ENCODE peak calls at places on chromosomes 4 and X, in four cellular contexts. One of them, this sample, is unnamed.

GRCh38 chr4:5572114-5572513 is 136.2 kb downstream of the EVC2 start:
- DNase-seq in GM03348: peak; percentile 25
- DNase-seq in T-helper 9 cell: no peak
- DNase-seq in NCI-H1092: no peak
- DNase-seq in this sample: no peak

GRCh38 chrX:47030339-47030738 is 47.9 kb upstream of the RGN start:
- DNase-seq in GM03348: peak; percentile 60
- DNase-seq in T-helper 9 cell: no peak
- DNase-seq in NCI-H1092: peak; percentile 56
- DNase-seq in this sample: peak; percentile 5

GRCh38 chrX:44224760-44225159 is 118.7 kb downstream of the EFHC2 start:
- DNase-seq in GM03348: no peak
- DNase-seq in T-helper 9 cell: no peak
- DNase-seq in NCI-H1092: no peak
- DNase-seq in this sample: no peak

GRCh38 chr4:180407273-180407885 is 1835.8 kb upstream of the TENM3 start:
- DNase-seq in GM03348: no peak
- DNase-seq in T-helper 9 cell: no peak
- DNase-seq in NCI-H1092: no peak
- DNase-seq in this sample: no peak

GRCh38 chr4:2251795-2252529 is 9.9 kb downstream of the MXD4 start:
- DNase-seq in GM03348: no peak
- DNase-seq in T-helper 9 cell: no peak
- DNase-seq in NCI-H1092: no peak
- DNase-seq in this sample: no peak

GRCh38 chr4:5940470-5941203 is 47.8 kb upstream of the CRMP1 start:
- DNase-seq in GM03348: no peak
- DNase-seq in T-helper 9 cell: no peak
- DNase-seq in NCI-H1092: peak; percentile 9
- DNase-seq in this sample: no peak

GRCh38 chr4:107757860-107758476 is 37.9 kb upstream of the PAPSS1 start:
- DNase-seq in GM03348: peak; percentile 56
- DNase-seq in T-helper 9 cell: no peak
- DNase-seq in NCI-H1092: no peak
- DNase-seq in this sample: no peak

GRCh38 chr4:26590639-26591038 is 6.8 kb downstream of the TBC1D19 start:
- DNase-seq in GM03348: no peak
- DNase-seq in T-helper 9 cell: no peak
- DNase-seq in NCI-H1092: no peak
- DNase-seq in this sample: no peak

GRCh38 chr4:87498446-87498900 is 30.7 kb downstream of the SPARCL1 start:
- DNase-seq in GM03348: peak; percentile 60
- DNase-seq in T-helper 9 cell: no peak
- DNase-seq in NCI-H1092: no peak
- DNase-seq in this sample: no peak

GRCh38 chrX:49171752-49172279 is at the start of gene PLP2:
- DNase-seq in GM03348: peak; percentile 62
- DNase-seq in T-helper 9 cell: peak; percentile 61
- DNase-seq in NCI-H1092: no peak
- DNase-seq in this sample: peak; percentile 44

GRCh38 chr4:52824603-52825310 is 37.4 kb upstream of the RASL11B start:
- DNase-seq in GM03348: peak; percentile 34
- DNase-seq in T-helper 9 cell: no peak
- DNase-seq in NCI-H1092: no peak
- DNase-seq in this sample: no peak

GRCh38 chrX:4263005-4263404 is 549.6 kb upstream of the PRKX start:
- DNase-seq in GM03348: no peak
- DNase-seq in T-helper 9 cell: no peak
- DNase-seq in NCI-H1092: no peak
- DNase-seq in this sample: no peak

GRCh38 chr4:89641367-89641687 is 195.6 kb downstream of the SNCA start:
- DNase-seq in GM03348: no peak
- DNase-seq in T-helper 9 cell: no peak
- DNase-seq in NCI-H1092: no peak
- DNase-seq in this sample: no peak

GRCh38 chr4:183610613-183611012 is 48.4 kb downstream of the RWDD4 start:
- DNase-seq in GM03348: peak; percentile 20
- DNase-seq in T-helper 9 cell: no peak
- DNase-seq in NCI-H1092: no peak
- DNase-seq in this sample: no peak

GRCh38 chr4:169975837-169976796 is 50.1 kb downstream of the MFAP3L start:
- DNase-seq in GM03348: no peak
- DNase-seq in T-helper 9 cell: no peak
- DNase-seq in NCI-H1092: no peak
- DNase-seq in this sample: no peak

GRCh38 chr4:52006887-52007286 is 13.3 kb downstream of the LRRC66 start:
- DNase-seq in GM03348: no peak
- DNase-seq in T-helper 9 cell: no peak
- DNase-seq in NCI-H1092: no peak
- DNase-seq in this sample: no peak

GRCh38 chr4:16788893-16789292 is 109.6 kb downstream of the LDB2 start:
- DNase-seq in GM03348: no peak
- DNase-seq in T-helper 9 cell: no peak
- DNase-seq in NCI-H1092: no peak
- DNase-seq in this sample: no peak

GRCh38 chrX:153922932-153923857 is 2.9 kb downstream of the ARHGAP4 start:
- DNase-seq in GM03348: peak; percentile 61
- DNase-seq in T-helper 9 cell: no peak
- DNase-seq in NCI-H1092: peak; percentile 54
- DNase-seq in this sample: no peak

GRCh38 chr4:47278631-47279030 is 184.9 kb downstream of the COMMD8 start:
- DNase-seq in GM03348: no peak
- DNase-seq in T-helper 9 cell: no peak
- DNase-seq in NCI-H1092: peak; percentile 2
- DNase-seq in this sample: no peak

GRCh38 chr4:154024097-154024496 is 235.2 kb upstream of the SFRP2 start:
- DNase-seq in GM03348: no peak
- DNase-seq in T-helper 9 cell: no peak
- DNase-seq in NCI-H1092: no peak
- DNase-seq in this sample: no peak

GRCh38 chr4:7193040-7193958 is 961 bp downstream of the SORCS2 start:
- DNase-seq in GM03348: peak; percentile 44
- DNase-seq in T-helper 9 cell: no peak
- DNase-seq in NCI-H1092: peak; percentile 18
- DNase-seq in this sample: no peak

GRCh38 chr4:74189331-74190043 is 31.6 kb downstream of the MTHFD2L start:
- DNase-seq in GM03348: peak; percentile 52
- DNase-seq in T-helper 9 cell: no peak
- DNase-seq in NCI-H1092: peak; percentile 0
- DNase-seq in this sample: no peak

GRCh38 chr4:118759481-118759880 is 74.3 kb downstream of the METTL14 start:
- DNase-seq in GM03348: no peak
- DNase-seq in T-helper 9 cell: no peak
- DNase-seq in NCI-H1092: no peak
- DNase-seq in this sample: no peak

GRCh38 chr4:95465010-95465409 is 83.8 kb downstream of the UNC5C start:
- DNase-seq in GM03348: no peak
- DNase-seq in T-helper 9 cell: no peak
- DNase-seq in NCI-H1092: no peak
- DNase-seq in this sample: no peak

GRCh38 chr4:13920111-13920875 is 292.8 kb upstream of the BOD1L1 start:
- DNase-seq in GM03348: no peak
- DNase-seq in T-helper 9 cell: no peak
- DNase-seq in NCI-H1092: no peak
- DNase-seq in this sample: no peak

GRCh38 chrX:69237228-69237627 is 72.0 kb upstream of the PJA1 start:
- DNase-seq in GM03348: no peak
- DNase-seq in T-helper 9 cell: no peak
- DNase-seq in NCI-H1092: no peak
- DNase-seq in this sample: no peak

GRCh38 chr4:169909897-169910296 is 116.3 kb downstream of the MFAP3L start:
- DNase-seq in GM03348: no peak
- DNase-seq in T-helper 9 cell: no peak
- DNase-seq in NCI-H1092: no peak
- DNase-seq in this sample: no peak

GRCh38 chr4:127000090-127000489 is 632.7 kb upstream of the INTU start:
- DNase-seq in GM03348: no peak
- DNase-seq in T-helper 9 cell: no peak
- DNase-seq in NCI-H1092: no peak
- DNase-seq in this sample: no peak

GRCh38 chr4:173167793-173168395 is 717 bp upstream of the GALNT7 start:
- DNase-seq in GM03348: peak; percentile 40
- DNase-seq in T-helper 9 cell: no peak
- DNase-seq in NCI-H1092: peak; percentile 49
- DNase-seq in this sample: no peak

GRCh38 chr4:24570574-24571236 is 13.6 kb downstream of the DHX15 start:
- DNase-seq in GM03348: no peak
- DNase-seq in T-helper 9 cell: no peak
- DNase-seq in NCI-H1092: no peak
- DNase-seq in this sample: no peak

GRCh38 chrX:67544871-67545771 is 1.3 kb downstream of the AR start:
- DNase-seq in GM03348: peak; percentile 13
- DNase-seq in T-helper 9 cell: no peak
- DNase-seq in NCI-H1092: no peak
- DNase-seq in this sample: no peak

GRCh38 chrX:140724337-140725105 is 15.0 kb downstream of the LINC00632 start:
- DNase-seq in GM03348: no peak
- DNase-seq in T-helper 9 cell: no peak
- DNase-seq in NCI-H1092: no peak
- DNase-seq in this sample: no peak

GRCh38 chr4:143693856-143694255 is 6.6 kb downstream of the FREM3 start:
- DNase-seq in GM03348: no peak
- DNase-seq in T-helper 9 cell: no peak
- DNase-seq in NCI-H1092: no peak
- DNase-seq in this sample: no peak

GRCh38 chr4:126440297-126440696 is 1125.5 kb downstream of the FAT4 start:
- DNase-seq in GM03348: no peak
- DNase-seq in T-helper 9 cell: no peak
- DNase-seq in NCI-H1092: no peak
- DNase-seq in this sample: no peak

GRCh38 chr4:155954118-155954503 is 445 bp upstream of the CTSO start:
- DNase-seq in GM03348: no peak
- DNase-seq in T-helper 9 cell: no peak
- DNase-seq in NCI-H1092: no peak
- DNase-seq in this sample: no peak

GRCh38 chrX:125205084-125205917 is 114.4 kb upstream of the TEX13C start:
- DNase-seq in GM03348: peak; percentile 25
- DNase-seq in T-helper 9 cell: no peak
- DNase-seq in NCI-H1092: no peak
- DNase-seq in this sample: no peak

GRCh38 chr4:110009526-110009925 is 96.8 kb downstream of the EGF start:
- DNase-seq in GM03348: no peak
- DNase-seq in T-helper 9 cell: no peak
- DNase-seq in NCI-H1092: no peak
- DNase-seq in this sample: no peak

GRCh38 chr4:25441519-25442117 is 64.6 kb downstream of the ANAPC4 start:
- DNase-seq in GM03348: peak; percentile 77
- DNase-seq in T-helper 9 cell: no peak
- DNase-seq in NCI-H1092: peak; percentile 64
- DNase-seq in this sample: no peak